ENCODE peak calls at places on chromosomes 5 and 9, in nine cellular contexts. N is GM12865; D is effector memory CD8-positive, alpha-beta T cell; V is occipital lobe; X is BJ; T is stimulated activated CD8-positive, alpha-beta memory T cell treated with anti-CD3 and anti-CD28 coated beads, Interleukin-4, amount 100 ng/mL, for 4 hours; G is iris pigment epithelial cell; M is T-helper 2 cell treated with Interferon-gamma antibody and Interleukin-4, amounts not matched to agents 5 μg/mL and 100 μg/mL, for 36 hours; U is NCI-H2081. L is an unnamed sample.

GRCh38 chr5:133325834-133326233 is 274.0 kb downstream of the HSPA4 start:
- DNase-seq in V (peak; percentile 18), M (no peak), N (no peak), X (no peak), G (no peak), T (no peak), U (no peak), D (no peak), L (no peak)

GRCh38 chr5:61184708-61185107 is 22.4 kb upstream of the SMIM15 start:
- DNase-seq in M (no peak), D (no peak), X (no peak), V (no peak), U (no peak), N (no peak), G (peak; percentile 59), T (no peak), L (peak; percentile 64)

GRCh38 chr9:76634356-76635054 is 129.7 kb upstream of the PCA3 start:
- DNase-seq in U (no peak), D (no peak), M (no peak), N (peak; percentile 12), X (no peak), T (no peak), G (peak; percentile 91), V (no peak), L (peak; percentile 73)

GRCh38 chr9:73143606-73144328 is 7.9 kb upstream of the ANXA1 start:
- DNase-seq in M (no peak), G (peak; percentile 92), T (no peak), X (no peak), V (no peak), N (no peak), U (no peak), D (no peak), L (peak; percentile 64)

GRCh38 chr5:133706732-133707430 is 94.5 kb upstream of the FSTL4 start:
- DNase-seq in T (no peak), G (no peak), X (no peak), D (no peak), V (no peak), M (no peak), U (no peak), N (no peak), L (no peak)

GRCh38 chr9:4298255-4299005 is 1.4 kb downstream of the GLIS3 start:
- DNase-seq in X (no peak), T (no peak), U (no peak), V (no peak), N (peak; percentile 52), G (peak; percentile 50), D (no peak), M (peak; percentile 38), L (peak; percentile 16)

GRCh38 chr9:15469406-15469805 is 41.4 kb downstream of the PSIP1 start:
- DNase-seq in T (no peak), X (no peak), D (no peak), V (no peak), N (no peak), U (peak; percentile 71), G (no peak), M (no peak), L (no peak)

GRCh38 chr5:56307714-56308346 is 74.7 kb upstream of the ANKRD55 start:
- DNase-seq in M (no peak), N (no peak), X (no peak), U (no peak), T (no peak), G (no peak), D (no peak), V (no peak), L (no peak)

GRCh38 chr5:113202904-113203716 is 226.5 kb downstream of the DCP2 start:
- DNase-seq in G (peak; percentile 84), T (no peak), X (no peak), N (no peak), M (no peak), D (no peak), V (no peak), U (no peak), L (no peak)

GRCh38 chr5:56487528-56488115 is 254.5 kb upstream of the ANKRD55 start:
- DNase-seq in X (no peak), N (no peak), U (no peak), D (no peak), G (no peak), M (no peak), V (no peak), T (no peak), L (no peak)

GRCh38 chr5:17743580-17744435 is 109.5 kb downstream of the TAF11L14 start:
- DNase-seq in M (no peak), U (no peak), T (no peak), V (no peak), N (no peak), X (no peak), G (peak; percentile 70), D (no peak), L (peak; percentile 32)

GRCh38 chr9:78261403-78262001 is 25.6 kb downstream of the CEP78 start:
- DNase-seq in D (no peak), T (no peak), N (peak; percentile 35), M (no peak), X (no peak), V (no peak), U (peak; percentile 6), G (peak; percentile 43), L (peak; percentile 37)

GRCh38 chr9:137139468-137140150 is 655 bp downstream of the GRIN1 start:
- DNase-seq in V (no peak), M (no peak), G (no peak), U (no peak), N (no peak), D (no peak), X (no peak), T (no peak), L (no peak)

GRCh38 chr5:143056331-143056689 is 286.1 kb downstream of the ARHGAP26 start:
- DNase-seq in G (peak; percentile 82), X (no peak), M (no peak), U (no peak), N (peak; percentile 54), V (no peak), T (no peak), D (no peak), L (no peak)

GRCh38 chr9:127813739-127814226 is 11.1 kb downstream of the FPGS start:
- DNase-seq in G (no peak), V (no peak), M (no peak), T (no peak), X (no peak), U (no peak), D (no peak), N (no peak), L (no peak)

GRCh38 chr9:22008662-22009562 is at the start of gene CDKN2B:
- DNase-seq in G (peak; percentile 96), X (peak; percentile 87), M (peak; percentile 78), T (no peak), U (peak; percentile 95), V (peak; percentile 83), D (peak; percentile 59), N (peak; percentile 85), L (peak; percentile 97)

GRCh38 chr5:94021246-94021645 is 279.8 kb upstream of the POU5F2 start:
- DNase-seq in N (no peak), T (no peak), U (no peak), V (no peak), X (no peak), M (no peak), G (peak; percentile 76), D (no peak), L (peak; percentile 20)

GRCh38 chr5:32027717-32028321 is 146.3 kb downstream of the GOLPH3 start:
- DNase-seq in V (peak; percentile 41), G (peak; percentile 99), N (no peak), U (no peak), T (no peak), D (no peak), X (peak; percentile 92), M (no peak), L (peak; percentile 99)

GRCh38 chr9:136952354-136952855 is 332 bp downstream of the LCN12 start:
- DNase-seq in T (no peak), N (no peak), D (no peak), G (no peak), V (no peak), X (no peak), U (no peak), M (no peak), L (no peak)

GRCh38 chr9:95641591-95641990 is 124.8 kb upstream of the PTCH1 start:
- DNase-seq in T (no peak), G (peak; percentile 7), U (peak; percentile 54), X (no peak), D (no peak), M (no peak), N (no peak), V (no peak), L (no peak)

GRCh38 chr9:82538634-82539033 is 524.3 kb downstream of the RASEF start:
- DNase-seq in X (no peak), M (no peak), U (no peak), N (no peak), T (no peak), G (no peak), D (no peak), V (no peak), L (no peak)

GRCh38 chr9:33924978-33925797 is 108.2 kb downstream of the UBE2R2 start:
- DNase-seq in N (peak; percentile 51), M (no peak), V (peak; percentile 39), G (peak; percentile 57), T (no peak), U (peak; percentile 46), X (no peak), D (no peak), L (peak; percentile 51)

GRCh38 chr9:137273616-137274320 is 3.8 kb upstream of the TOR4A start:
- DNase-seq in D (no peak), U (peak; percentile 38), V (no peak), N (no peak), G (no peak), X (no peak), T (no peak), M (no peak), L (no peak)

GRCh38 chr9:1044643-1045042 is 5.5 kb upstream of the DMRT2 start:
- DNase-seq in G (no peak), N (no peak), D (no peak), M (no peak), X (no peak), V (no peak), T (no peak), U (no peak), L (peak; percentile 4)

L was measured in fibroblast of gingiva.